ENCODE peak calls at places on chromosome 19, in four cellular contexts. A is esophagus muscularis mucosa; O is CD8-positive, alpha-beta T cell; F is fibroblast of lung. Y is an unnamed sample. For H3K4me1, the result is how much of the 10 kb centered on the place peaks cover.

GRCh38 chr19:46495789-46496099 is at the start of gene PNMA8B:
- DNase-seq in O (no peak), A (no peak), F (peak), Y (peak)

GRCh38 chr19:53977991-53978731 is 13.3 kb upstream of the CACNG6 start:
- DNase-seq in F (peak), O (no peak), A (no peak), Y (peak)

GRCh38 chr19:6066661-6067646 is 43.3 kb downstream of the RFX2 start:
- DNase-seq in A (peak), O (peak), F (peak), Y (peak)

GRCh38 chr19:42985588-42985987 is 40.7 kb downstream of the PSG11 start:
- DNase-seq in F (no peak), A (no peak), O (no peak), Y (no peak)

GRCh38 chr19:50959731-50960500 is 7.1 kb upstream of the KLK5 start:
- DNase-seq in F (no peak), A (no peak), O (no peak), Y (no peak)

GRCh38 chr19:29843180-29844051 is 31.6 kb downstream of the CCNE1 start:
- DNase-seq in F (no peak), A (peak), O (no peak), Y (peak)

GRCh38 chr19:57903298-57904174 is 12.9 kb downstream of the ZNF417 start:
- DNase-seq in O (no peak), F (peak), A (no peak), Y (no peak)

GRCh38 chr19:5447700-5448311 is 7.4 kb upstream of the ZNRF4 start:
- DNase-seq in O (no peak), A (no peak), F (peak), Y (no peak)

GRCh38 chr19:5149508-5149907 is 180.6 kb downstream of the KDM4B start:
- DNase-seq in F (no peak), A (no peak), O (no peak), Y (no peak)

GRCh38 chr19:46776927-46777911 is 11.2 kb downstream of the SLC1A5 start:
- DNase-seq in F (no peak), O (no peak), A (no peak), Y (no peak)

GRCh38 chr19:24140099-24140498 is 53.1 kb downstream of the ZNF254 start:
- DNase-seq in A (no peak), O (no peak), F (peak), Y (no peak)

GRCh38 chr19:6947745-6948144 is 60.4 kb downstream of the ADGRE1 start:
- DNase-seq in O (no peak), A (no peak), F (peak), Y (no peak)

GRCh38 chr19:29275266-29275665 is 62.3 kb upstream of the UQCRFS1 start:
- DNase-seq in F (no peak), A (no peak), O (no peak), Y (no peak)

GRCh38 chr19:46604781-46605355 is 3.7 kb downstream of the CALM3 start:
- DNase-seq in O (no peak), A (no peak), F (no peak), Y (no peak)

GRCh38 chr19:10393137-10393536 is 10.2 kb downstream of the CDC37 start:
- DNase-seq in F (no peak), O (no peak), A (no peak), Y (no peak)

GRCh38 chr19:51250786-51251452 is at the start of gene SIGLECL1:
- DNase-seq in A (no peak), O (no peak), F (no peak), Y (no peak)

GRCh38 chr19:41239961-41240574 is 21.0 kb downstream of the AXL start:
- DNase-seq in O (no peak), A (no peak), F (no peak), Y (no peak)

GRCh38 chr19:55251296-55252081 is 7.3 kb downstream of the PPP6R1 start:
- DNase-seq in A (no peak), O (peak), F (peak), Y (peak)

GRCh38 chr19:47047931-47048399 is 459 bp downstream of the TMEM160 start:
- DNase-seq in F (peak), O (peak), A (peak), Y (peak)

GRCh38 chr19:7505288-7505681 is 10.6 kb upstream of the ZNF358 start:
- DNase-seq in F (no peak), O (no peak), A (no peak), Y (no peak)

GRCh38 chr19:9842834-9843625 is 7.9 kb downstream of the PIN1 start:
- DNase-seq in A (no peak), F (no peak), O (no peak), Y (no peak)

GRCh38 chr19:13408889-13409518 is 97.3 kb downstream of the CACNA1A start:
- DNase-seq in F (no peak), A (no peak), O (no peak), Y (no peak)
- H3K4me3 ChIP-seq in F (no peak), A (no peak), O (no peak), Y (no peak)

GRCh38 chr19:35208121-35208520 is 20.4 kb downstream of the FAM187B start:
- DNase-seq in A (no peak), F (no peak), O (no peak), Y (no peak)
- H3K4me1 ChIP-seq in A (under half), F (under half), O (half or more), Y (under half)

DNA sequence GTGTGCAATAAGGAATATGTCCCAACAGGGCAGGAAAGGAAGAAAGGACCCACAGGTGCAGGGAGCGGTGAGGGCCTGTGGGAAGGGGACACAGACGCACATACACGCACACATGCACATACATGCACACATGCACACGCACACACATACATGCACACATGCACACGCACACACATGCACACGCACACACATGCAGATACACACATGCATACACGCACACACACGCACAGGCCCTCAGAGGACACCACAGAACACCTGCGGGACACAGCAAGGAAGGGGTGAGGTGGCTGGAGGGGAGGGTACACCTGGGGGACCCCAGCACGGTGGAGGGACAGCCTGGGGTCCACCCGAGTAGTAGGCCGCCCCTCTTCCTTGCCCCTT is 12.9 kb downstream of the PIP5K1C start:
- DNase-seq in F (no peak), O (no peak), A (no peak), Y (no peak)
- H3K4me3 ChIP-seq in F (no peak), O (peak), A (peak), Y (no peak)

DNA sequence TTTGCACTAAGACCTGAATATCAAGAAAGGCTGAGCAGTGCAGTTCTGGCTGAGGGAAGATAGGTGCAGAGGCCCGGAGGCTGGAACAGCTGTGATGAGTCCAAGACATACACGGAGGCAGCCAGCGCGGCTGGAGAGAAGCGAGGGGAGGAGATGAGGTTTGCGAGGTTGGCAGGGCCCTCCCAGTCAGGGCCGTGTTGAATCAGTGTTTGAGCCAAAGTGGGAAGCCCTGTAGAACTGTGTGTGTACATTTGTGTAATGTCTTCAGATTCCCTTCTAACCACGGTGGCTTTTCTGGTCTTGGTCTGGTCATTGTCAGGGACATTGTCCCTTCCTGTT is 34.9 kb downstream of the PAK4 start:
- DNase-seq in O (no peak), F (peak), A (no peak), Y (peak)
- H3K4me1 ChIP-seq in O (under half), F (under half), A (under half), Y (under half)

GRCh38 chr19:1591421-1592022 is 1.1 kb downstream of the MBD3 start:
- DNase-seq in A (no peak), O (no peak), F (no peak), Y (no peak)

GRCh38 chr19:1590641-1591397 is 1.8 kb downstream of the MBD3 start:
- DNase-seq in A (no peak), F (no peak), O (peak), Y (no peak)

GRCh38 chr19:1585243-1585580 is 7.5 kb downstream of the MBD3 start:
- DNase-seq in O (no peak), A (no peak), F (no peak), Y (no peak)

GRCh38 chr19:1584500-1585242 is 8.0 kb downstream of the MBD3 start:
- DNase-seq in F (no peak), A (no peak), O (no peak), Y (no peak)

DNA sequence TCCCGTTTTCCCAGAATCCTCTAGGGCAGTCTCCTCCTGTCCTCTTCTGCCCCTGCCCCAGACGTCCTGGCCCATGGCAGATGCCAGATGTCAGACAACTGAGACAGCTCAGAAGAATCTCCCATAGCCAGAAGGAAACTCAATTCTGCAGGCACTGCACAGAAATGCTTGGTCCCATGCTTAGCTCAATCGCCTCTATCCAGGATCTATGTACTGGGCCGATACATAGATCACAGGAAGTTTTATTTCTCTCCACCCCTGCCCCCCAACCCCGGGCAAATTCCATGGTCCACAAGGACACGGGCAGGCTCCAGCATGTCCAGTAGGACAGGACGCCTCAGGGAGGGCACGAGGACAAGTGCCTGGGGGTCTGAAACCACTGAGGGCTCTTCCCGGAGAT is 4.8 kb downstream of the MBD3 start:
- DNase-seq in O (no peak), F (no peak), A (no peak), Y (no peak)
- H3K4me3 ChIP-seq in O (no peak), F (no peak), A (no peak), Y (no peak)

GRCh38 chr19:16112778-16113177 is 1.1 kb downstream of the RAB8A start:
- DNase-seq in O (no peak), A (no peak), F (no peak), Y (no peak)
- H3K4me1 ChIP-seq in O (under half), A (under half), F (under half), Y (under half)

GRCh38 chr19:38264486-38265212 is at the start of gene SPINT2:
- DNase-seq in O (peak), A (no peak), F (no peak), Y (peak)
- H3K4me3 ChIP-seq in O (peak), A (peak), F (no peak), Y (peak)

GRCh38 chr19:2483084-2483483 is 7.2 kb downstream of the GADD45B start:
- DNase-seq in F (peak), A (no peak), O (no peak), Y (no peak)
- H3K4me1 ChIP-seq in F (under half), A (under half), O (under half), Y (under half)

GRCh38 chr19:18597809-18598660 is 8.6 kb downstream of the CRLF1 start:
- DNase-seq in A (no peak), F (no peak), O (no peak), Y (no peak)
- H3K4me3 ChIP-seq in A (no peak), F (no peak), O (no peak), Y (no peak)